ENCODE peak calls at places on chromosomes 6 and 20, in eight cellular contexts. One of them, this sample, is unnamed.

GRCh38 chr6:28648035-28648877 is 122.6 kb downstream of the GPX5 start:
- DNase-seq in erythroblast: peak
- DNase-seq in SJCRH30: peak
- DNase-seq in cardiac muscle cell: peak
- DNase-seq in A673: peak
- DNase-seq in fibroblast of the aortic adventitia: peak
- DNase-seq in heart right ventricle: peak
- DNase-seq in NB4: peak
- DNase-seq in this sample: peak

GRCh38 chr20:53013183-53013582 is 41.0 kb downstream of the TSHZ2 start:
- DNase-seq in fibroblast of the aortic adventitia: no peak
- DNase-seq in SJCRH30: no peak
- DNase-seq in cardiac muscle cell: no peak
- DNase-seq in erythroblast: no peak
- DNase-seq in heart right ventricle: no peak
- DNase-seq in A673: no peak
- DNase-seq in NB4: no peak
- DNase-seq in this sample: no peak

GRCh38 chr20:63178889-63179751 is 36.8 kb downstream of the YTHDF1 start:
- DNase-seq in fibroblast of the aortic adventitia: no peak
- DNase-seq in heart right ventricle: peak
- DNase-seq in A673: peak
- DNase-seq in NB4: peak
- DNase-seq in cardiac muscle cell: peak
- DNase-seq in erythroblast: peak
- DNase-seq in SJCRH30: no peak
- DNase-seq in this sample: no peak

GRCh38 chr6:138005846-138006245 is 101.4 kb downstream of the PERP start:
- DNase-seq in cardiac muscle cell: no peak
- DNase-seq in heart right ventricle: no peak
- DNase-seq in fibroblast of the aortic adventitia: no peak
- DNase-seq in NB4: no peak
- DNase-seq in SJCRH30: no peak
- DNase-seq in erythroblast: no peak
- DNase-seq in A673: no peak
- DNase-seq in this sample: no peak

GRCh38 chr6:156543431-156543830 is 233.7 kb upstream of the ARID1B start:
- DNase-seq in fibroblast of the aortic adventitia: no peak
- DNase-seq in NB4: no peak
- DNase-seq in cardiac muscle cell: no peak
- DNase-seq in SJCRH30: no peak
- DNase-seq in erythroblast: no peak
- DNase-seq in heart right ventricle: no peak
- DNase-seq in A673: no peak
- DNase-seq in this sample: no peak

GRCh38 chr6:105780146-105780860 is 305.8 kb upstream of the PRDM1 start:
- DNase-seq in fibroblast of the aortic adventitia: no peak
- DNase-seq in NB4: no peak
- DNase-seq in erythroblast: no peak
- DNase-seq in cardiac muscle cell: no peak
- DNase-seq in A673: no peak
- DNase-seq in SJCRH30: no peak
- DNase-seq in heart right ventricle: no peak
- DNase-seq in this sample: no peak

GRCh38 chr6:41427642-41428401 is 92.4 kb downstream of the NCR2 start:
- DNase-seq in fibroblast of the aortic adventitia: no peak
- DNase-seq in heart right ventricle: peak
- DNase-seq in A673: peak
- DNase-seq in NB4: peak
- DNase-seq in SJCRH30: peak
- DNase-seq in erythroblast: no peak
- DNase-seq in cardiac muscle cell: peak
- DNase-seq in this sample: no peak

GRCh38 chr20:45067558-45067957 is 33.4 kb downstream of the KCNS1 start:
- DNase-seq in A673: peak
- DNase-seq in fibroblast of the aortic adventitia: no peak
- DNase-seq in SJCRH30: no peak
- DNase-seq in heart right ventricle: no peak
- DNase-seq in NB4: no peak
- DNase-seq in erythroblast: no peak
- DNase-seq in cardiac muscle cell: no peak
- DNase-seq in this sample: no peak

GRCh38 chr6:168368063-168368835 is 48.7 kb upstream of the DACT2 start:
- DNase-seq in A673: no peak
- DNase-seq in NB4: no peak
- DNase-seq in SJCRH30: no peak
- DNase-seq in cardiac muscle cell: no peak
- DNase-seq in fibroblast of the aortic adventitia: peak
- DNase-seq in heart right ventricle: no peak
- DNase-seq in erythroblast: no peak
- DNase-seq in this sample: peak

GRCh38 chr6:1336246-1336843 is 24.4 kb downstream of the FOXQ1 start:
- DNase-seq in SJCRH30: peak
- DNase-seq in cardiac muscle cell: no peak
- DNase-seq in NB4: peak
- DNase-seq in heart right ventricle: no peak
- DNase-seq in erythroblast: no peak
- DNase-seq in fibroblast of the aortic adventitia: no peak
- DNase-seq in A673: no peak
- DNase-seq in this sample: no peak

GRCh38 chr20:63101781-63102719 is 95.3 kb upstream of the BHLHE23 start:
- DNase-seq in NB4: no peak
- DNase-seq in SJCRH30: no peak
- DNase-seq in heart right ventricle: no peak
- DNase-seq in A673: peak
- DNase-seq in erythroblast: peak
- DNase-seq in fibroblast of the aortic adventitia: peak
- DNase-seq in cardiac muscle cell: peak
- DNase-seq in this sample: peak

GRCh38 chr6:32944265-32944664 is 3.4 kb upstream of the HLA-DMB start:
- DNase-seq in erythroblast: no peak
- DNase-seq in A673: no peak
- DNase-seq in SJCRH30: no peak
- DNase-seq in heart right ventricle: no peak
- DNase-seq in NB4: peak
- DNase-seq in cardiac muscle cell: no peak
- DNase-seq in fibroblast of the aortic adventitia: no peak
- DNase-seq in this sample: no peak

GRCh38 chr6:22980446-22980845 is 411.1 kb downstream of the HDGFL1 start:
- DNase-seq in SJCRH30: peak
- DNase-seq in NB4: peak
- DNase-seq in erythroblast: no peak
- DNase-seq in heart right ventricle: no peak
- DNase-seq in A673: no peak
- DNase-seq in cardiac muscle cell: no peak
- DNase-seq in fibroblast of the aortic adventitia: no peak
- DNase-seq in this sample: peak

GRCh38 chr6:138001750-138002349 is 105.4 kb downstream of the PERP start:
- DNase-seq in cardiac muscle cell: peak
- DNase-seq in A673: peak
- DNase-seq in fibroblast of the aortic adventitia: peak
- DNase-seq in heart right ventricle: peak
- DNase-seq in erythroblast: peak
- DNase-seq in SJCRH30: peak
- DNase-seq in NB4: peak
- DNase-seq in this sample: peak

GRCh38 chr20:63735859-63736718 is at the start of gene LIME1:
- DNase-seq in cardiac muscle cell: no peak
- DNase-seq in fibroblast of the aortic adventitia: no peak
- DNase-seq in NB4: no peak
- DNase-seq in A673: no peak
- DNase-seq in SJCRH30: no peak
- DNase-seq in erythroblast: no peak
- DNase-seq in heart right ventricle: no peak
- DNase-seq in this sample: no peak

GRCh38 chr20:3330046-3330741 is 77.3 kb downstream of the DNAAF9 start:
- DNase-seq in A673: peak
- DNase-seq in NB4: peak
- DNase-seq in SJCRH30: no peak
- DNase-seq in heart right ventricle: no peak
- DNase-seq in erythroblast: no peak
- DNase-seq in fibroblast of the aortic adventitia: peak
- DNase-seq in cardiac muscle cell: no peak
- DNase-seq in this sample: peak

GRCh38 chr6:170076466-170077165 is 214.3 kb downstream of the DLL1 start:
- DNase-seq in SJCRH30: no peak
- DNase-seq in heart right ventricle: no peak
- DNase-seq in erythroblast: no peak
- DNase-seq in NB4: no peak
- DNase-seq in cardiac muscle cell: no peak
- DNase-seq in A673: no peak
- DNase-seq in fibroblast of the aortic adventitia: no peak
- DNase-seq in this sample: no peak

GRCh38 chr20:51637241-51637640 is 94.7 kb upstream of the NFATC2 start:
- DNase-seq in cardiac muscle cell: no peak
- DNase-seq in fibroblast of the aortic adventitia: no peak
- DNase-seq in SJCRH30: no peak
- DNase-seq in NB4: no peak
- DNase-seq in A673: no peak
- DNase-seq in erythroblast: no peak
- DNase-seq in heart right ventricle: no peak
- DNase-seq in this sample: no peak

GRCh38 chr6:95364016-95364604 is 213.2 kb upstream of the MANEA start:
- DNase-seq in erythroblast: peak
- DNase-seq in cardiac muscle cell: peak
- DNase-seq in A673: peak
- DNase-seq in SJCRH30: peak
- DNase-seq in fibroblast of the aortic adventitia: peak
- DNase-seq in NB4: peak
- DNase-seq in heart right ventricle: no peak
- DNase-seq in this sample: peak

GRCh38 chr6:15061908-15062307 is 184.0 kb upstream of the JARID2 start:
- DNase-seq in erythroblast: no peak
- DNase-seq in cardiac muscle cell: no peak
- DNase-seq in heart right ventricle: no peak
- DNase-seq in fibroblast of the aortic adventitia: no peak
- DNase-seq in SJCRH30: no peak
- DNase-seq in A673: no peak
- DNase-seq in NB4: no peak
- DNase-seq in this sample: no peak

GRCh38 chr6:40809627-40810026 is 222.5 kb upstream of the LRFN2 start:
- DNase-seq in erythroblast: no peak
- DNase-seq in cardiac muscle cell: no peak
- DNase-seq in fibroblast of the aortic adventitia: no peak
- DNase-seq in heart right ventricle: no peak
- DNase-seq in SJCRH30: no peak
- DNase-seq in A673: no peak
- DNase-seq in NB4: no peak
- DNase-seq in this sample: no peak

GRCh38 chr20:25018841-25019240 is 26.3 kb upstream of the APMAP start:
- DNase-seq in A673: no peak
- DNase-seq in heart right ventricle: no peak
- DNase-seq in fibroblast of the aortic adventitia: no peak
- DNase-seq in cardiac muscle cell: no peak
- DNase-seq in erythroblast: no peak
- DNase-seq in NB4: no peak
- DNase-seq in SJCRH30: no peak
- DNase-seq in this sample: no peak

This sample was measured in cardiac fibroblast.